ENCODE peak calls at places on chromosomes 4 and X, in seven cellular contexts. H, L, E, T, Y, D and N are unnamed samples.

GRCh38 chr4:3269105-3269927 is 20.4 kb downstream of the MSANTD1 start:
- DNase-seq in H (no peak), L (no peak), E (no peak), T (no peak), Y (no peak), D (no peak), N (no peak)

GRCh38 chrX:67568769-67569168 is 24.9 kb downstream of the AR start:
- DNase-seq in H (no peak), L (no peak), E (peak; percentile 16), T (no peak), Y (no peak), D (no peak), N (no peak)

GRCh38 chrX:109475174-109475891 is 6.6 kb downstream of the GUCY2F start:
- DNase-seq in H (no peak), L (peak; percentile 67), E (peak; percentile 54), T (no peak), Y (no peak), D (no peak), N (peak; percentile 78)

GRCh38 chrX:103687073-103687695 is 685 bp upstream of the MORF4L2 start:
- DNase-seq in H (peak; percentile 84), L (peak; percentile 88), E (peak; percentile 86), T (no peak), Y (peak; percentile 89), D (peak; percentile 96), N (peak; percentile 51)

GRCh38 chrX:101287402-101287801 is 3.7 kb downstream of the TAF7L start:
- DNase-seq in H (peak; percentile 47), L (peak; percentile 56), E (peak; percentile 50), T (peak; percentile 7), Y (no peak), D (no peak), N (peak; percentile 64)

GRCh38 chr4:4460759-4461158 is 73.9 kb downstream of the NSG1 start:
- DNase-seq in H (no peak), L (no peak), E (no peak), T (no peak), Y (no peak), D (no peak), N (no peak)

GRCh38 chr4:48268956-48269860 is at the start of gene TEC:
- DNase-seq in H (peak; percentile 34), L (no peak), E (peak; percentile 60), T (no peak), Y (peak; percentile 61), D (peak; percentile 84), N (peak; percentile 77)

GRCh38 chr4:48173055-48173991 is 39.3 kb upstream of the TXK start:
- DNase-seq in H (no peak), L (peak; percentile 70), E (peak; percentile 53), T (peak; percentile 39), Y (no peak), D (no peak), N (no peak)

GRCh38 chrX:115960440-115961084 is 210.0 kb upstream of the AGTR2 start:
- DNase-seq in H (no peak), L (no peak), E (peak; percentile 77), T (no peak), Y (no peak), D (no peak), N (peak; percentile 26)

GRCh38 chr4:148376151-148376550 is 66.1 kb downstream of the NR3C2 start:
- DNase-seq in H (no peak), L (peak; percentile 80), E (peak; percentile 23), T (no peak), Y (no peak), D (no peak), N (peak; percentile 45)

GRCh38 chrX:323721-324628 is 5.4 kb upstream of the GTPBP6 start:
- DNase-seq in H (peak; percentile 71), L (peak; percentile 72), E (peak; percentile 93), T (no peak), Y (peak; percentile 27), D (no peak), N (no peak)

GRCh38 chr4:682490-683172 is 6.3 kb downstream of the SLC49A3 start:
- DNase-seq in H (no peak), L (no peak), E (no peak), T (no peak), Y (no peak), D (no peak), N (no peak)

GRCh38 chr4:182969651-182970279 is 52.6 kb upstream of the DCTD start:
- DNase-seq in H (no peak), L (no peak), E (peak; percentile 28), T (no peak), Y (no peak), D (no peak), N (no peak)

GRCh38 chr4:73899321-73899720 is 30.1 kb downstream of the CXCL1 start:
- DNase-seq in H (no peak), L (no peak), E (no peak), T (no peak), Y (no peak), D (no peak), N (no peak)

GRCh38 chr4:38782452-38783108 is at the start of gene TLR10:
- DNase-seq in H (peak; percentile 95), L (peak; percentile 67), E (peak; percentile 57), T (no peak), Y (no peak), D (no peak), N (peak; percentile 48)

GRCh38 chr4:40190465-40190864 is 6.4 kb upstream of the RHOH start:
- DNase-seq in H (no peak), L (no peak), E (no peak), T (no peak), Y (no peak), D (no peak), N (no peak)

GRCh38 chr4:126973201-126973600 is 659.6 kb upstream of the INTU start:
- DNase-seq in H (no peak), L (peak; percentile 24), E (no peak), T (no peak), Y (no peak), D (no peak), N (no peak)

GRCh38 chr4:161522031-161522430 is 641.8 kb downstream of the FSTL5 start:
- DNase-seq in H (no peak), L (peak; percentile 0), E (no peak), T (no peak), Y (no peak), D (no peak), N (no peak)

GRCh38 chr4:106201373-106201772 is 114.6 kb downstream of the TBCK start:
- DNase-seq in H (peak; percentile 14), L (peak; percentile 44), E (peak; percentile 5), T (no peak), Y (no peak), D (no peak), N (peak; percentile 53)

GRCh38 chr4:41590591-41590990 is 52.6 kb downstream of the LIMCH1 start:
- DNase-seq in H (no peak), L (no peak), E (no peak), T (no peak), Y (no peak), D (no peak), N (no peak)

DNA sequence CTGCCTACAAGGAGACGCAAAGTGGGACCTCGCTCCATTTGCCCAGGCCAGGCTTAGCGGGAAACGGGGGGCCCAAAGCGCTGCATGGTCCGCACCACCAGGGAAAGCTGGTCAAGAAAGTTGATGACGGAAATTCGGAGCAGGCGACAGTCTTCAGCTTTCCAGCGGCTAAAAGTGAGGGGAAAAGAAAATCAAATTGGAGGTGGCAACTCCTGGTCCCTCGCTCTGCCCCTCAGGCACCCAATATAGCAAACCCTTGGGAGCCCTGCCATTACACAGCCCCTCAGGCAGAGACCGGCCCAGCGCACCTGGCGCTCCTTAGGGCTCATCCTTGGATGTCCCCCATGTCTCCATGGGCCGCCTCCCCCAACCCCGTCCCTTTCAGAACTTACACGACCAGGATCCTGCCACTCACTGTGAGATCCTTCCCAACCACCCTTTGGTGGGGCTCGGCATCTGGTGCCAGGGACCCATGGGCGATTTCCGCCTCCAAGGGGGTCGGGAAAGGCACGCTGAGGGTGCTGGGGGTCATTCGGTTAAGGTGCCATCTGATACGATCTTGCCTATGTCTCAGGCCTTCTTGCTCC is 1.1 kb downstream of the LAGE3 start:
- DNase-seq in H (no peak), L (no peak), E (no peak), T (no peak), Y (no peak), D (peak; percentile 76), N (no peak)
- H3K4me3 ChIP-seq in H (peak overlapping the region; percentile 80), L (peak overlapping the region; percentile 47), E (peak overlapping the region; percentile 83), T (peak overlapping the region; percentile 43), Y (peak overlapping the region; percentile 64), D (peak overlapping the region; percentile 55), N (peak overlapping the region; percentile 47)

DNA sequence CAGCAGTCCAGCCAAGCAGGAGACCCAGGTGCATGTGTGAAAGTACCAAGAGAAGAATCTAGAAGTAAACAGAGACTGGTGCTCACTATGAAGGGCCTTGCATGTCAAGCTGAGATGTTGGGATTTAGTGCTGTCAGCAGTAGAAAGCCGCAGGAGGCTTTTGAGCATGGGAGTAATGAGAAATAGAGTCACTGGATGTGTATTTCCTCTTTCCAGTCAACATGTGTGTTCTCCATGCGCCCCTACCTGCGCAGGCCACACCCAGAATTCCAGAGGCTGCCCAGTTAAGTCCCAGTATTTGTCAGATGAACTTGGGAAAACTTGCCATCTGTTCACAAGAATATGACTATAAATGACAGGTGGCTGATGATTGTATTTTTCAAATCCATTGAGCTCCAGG is 4.5 kb upstream of the MAMLD1 start:
- DNase-seq in H (no peak), L (no peak), E (no peak), T (no peak), Y (no peak), D (peak; percentile 16), N (no peak)
- H3K4me3 ChIP-seq in H (no peak overlapping the region), L (no peak overlapping the region), E (no peak overlapping the region), T (no peak overlapping the region), Y (no peak overlapping the region), D (no peak overlapping the region), N (no peak overlapping the region)

GRCh38 chrX:13082286-13083065 is 38.1 kb upstream of the FAM9C start:
- DNase-seq in H (no peak), L (no peak), E (no peak), T (no peak), Y (no peak), D (no peak), N (no peak)
- H3K4me3 ChIP-seq in H (peak overlapping the region; percentile 39), L (no peak overlapping the region), E (no peak overlapping the region), T (no peak overlapping the region), Y (no peak overlapping the region), D (no peak overlapping the region), N (no peak overlapping the region)

GRCh38 chr4:169150806-169151205 is 120.0 kb downstream of the SH3RF1 start:
- DNase-seq in H (no peak), L (peak; percentile 46), E (no peak), T (no peak), Y (no peak), D (no peak), N (no peak)

GRCh38 chr4:169152104-169152503 is 118.7 kb downstream of the SH3RF1 start:
- DNase-seq in H (no peak), L (no peak), E (no peak), T (no peak), Y (no peak), D (no peak), N (no peak)

GRCh38 chr4:169152899-169153298 is 117.9 kb downstream of the SH3RF1 start:
- DNase-seq in H (no peak), L (no peak), E (no peak), T (no peak), Y (no peak), D (no peak), N (no peak)

GRCh38 chr4:169151671-169152070 is 119.1 kb downstream of the SH3RF1 start:
- DNase-seq in H (no peak), L (peak; percentile 33), E (no peak), T (no peak), Y (no peak), D (no peak), N (no peak)

DNA sequence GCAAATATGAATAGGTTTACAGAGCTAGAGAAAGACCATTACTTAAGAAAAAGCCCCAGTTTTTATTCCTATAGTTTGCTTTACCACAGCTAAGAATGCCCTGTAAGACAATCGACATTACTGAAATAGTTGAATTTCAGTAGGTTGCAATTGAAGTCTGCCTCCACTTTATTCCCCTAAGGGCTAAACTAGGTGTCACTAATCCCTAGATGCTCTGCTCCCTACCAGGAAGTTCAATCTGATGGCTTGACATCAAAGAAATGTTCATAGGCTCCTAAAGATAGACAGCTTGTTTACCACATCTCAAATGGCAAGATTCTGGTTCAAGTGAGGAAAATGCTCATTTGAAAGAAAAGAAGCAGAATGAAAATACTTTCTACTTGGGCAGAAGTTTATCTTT is 117.3 kb downstream of the SH3RF1 start:
- DNase-seq in H (no peak), L (no peak), E (no peak), T (no peak), Y (no peak), D (no peak), N (no peak)
- H3K4me3 ChIP-seq in H (no peak overlapping the region), L (no peak overlapping the region), E (no peak overlapping the region), T (no peak overlapping the region), Y (no peak overlapping the region), D (no peak overlapping the region), N (no peak overlapping the region)